ENCODE peak calls at places on chromosomes 13 and 19, in ten cellular contexts. I is spleen, L is upper lobe of left lung, M is transverse colon, S is endothelial cell of umbilical vein, F is stomach, W is K562, A is breast epithelium, B is HepG2, C is esophagus muscularis mucosa. Y is an unnamed sample.

GRCh38 chr13:18628428-18628827 is 553.2 kb downstream of the TUBA3C start:
- DNase-seq in A (no peak), L (peak), I (no peak), M (no peak), F (no peak), S (no peak), C (no peak), W (no peak), B (no peak), Y (no peak)

GRCh38 chr19:31002852-31003251 is 346.4 kb downstream of the TSHZ3 start:
- DNase-seq in L (no peak), A (no peak), S (no peak), B (no peak), C (no peak), W (no peak), I (no peak), M (no peak), F (no peak), Y (no peak)

GRCh38 chr13:42745655-42746054 is 35.7 kb upstream of the FAM216B start:
- DNase-seq in L (no peak), M (no peak), S (no peak), F (no peak), I (no peak), W (no peak), A (no peak), C (no peak), B (no peak), Y (no peak)

GRCh38 chr13:47146991-47147783 is 250.3 kb upstream of the HTR2A start:
- DNase-seq in L (no peak), M (no peak), B (no peak), C (no peak), I (no peak), A (no peak), S (no peak), F (no peak), W (no peak), Y (no peak)

GRCh38 chr13:109162248-109163051 is 533.0 kb downstream of the MYO16 start:
- DNase-seq in F (no peak), L (no peak), S (no peak), A (no peak), C (peak), I (no peak), W (no peak), M (peak), B (no peak), Y (no peak)

GRCh38 chr19:10815969-10816635 is 19.9 kb downstream of the TMED1 start:
- DNase-seq in S (no peak), F (no peak), C (no peak), L (no peak), A (no peak), I (no peak), B (no peak), W (no peak), M (no peak), Y (no peak)

GRCh38 chr19:9289231-9289884 is 20.3 kb downstream of the ZNF699 start:
- DNase-seq in I (no peak), C (no peak), W (no peak), L (no peak), S (no peak), A (no peak), M (no peak), F (no peak), B (no peak), Y (no peak)

GRCh38 chr19:33825556-33825955 is 28.9 kb downstream of the KCTD15 start:
- DNase-seq in A (no peak), I (no peak), W (no peak), C (no peak), L (no peak), F (no peak), M (no peak), S (no peak), B (no peak), Y (no peak)

GRCh38 chr13:31261241-31261640 is 61.5 kb downstream of the B3GLCT start:
- DNase-seq in L (no peak), M (no peak), I (no peak), S (no peak), F (no peak), A (no peak), C (no peak), W (no peak), B (no peak), Y (no peak)

GRCh38 chr13:41408061-41408460 is 49.3 kb upstream of the RGCC start:
- DNase-seq in W (no peak), I (no peak), C (no peak), A (no peak), S (peak), L (no peak), M (no peak), F (no peak), B (no peak), Y (no peak)

GRCh38 chr19:6125571-6125989 is 9.9 kb upstream of the ACSBG2 start:
- DNase-seq in A (no peak), W (peak), B (peak), F (peak), C (no peak), L (no peak), S (peak), I (no peak), M (peak), Y (peak)

GRCh38 chr13:100234524-100235136 is 145.7 kb downstream of the PCCA start:
- DNase-seq in A (no peak), L (no peak), I (no peak), B (peak), S (no peak), W (no peak), C (no peak), M (no peak), F (no peak), Y (no peak)

GRCh38 chr19:10452726-10453620 is 32.6 kb downstream of the PDE4A start:
- DNase-seq in F (no peak), I (no peak), L (no peak), W (no peak), C (no peak), A (no peak), S (no peak), M (peak), B (no peak), Y (no peak)

GRCh38 chr19:38869836-38870607 is 8.1 kb downstream of the RINL start:
- DNase-seq in L (peak), W (no peak), I (peak), A (peak), S (peak), F (peak), C (no peak), M (peak), B (no peak), Y (peak)
- TF ChIP-seq POLR2AphosphoS5 in L (peak), W (no peak), I (peak), A (peak), S (peak), F (peak), C (peak), M (no peak), B (no peak), Y (peak)

GRCh38 chr19:35908010-35908441 is at the start of gene TYROBP:
- DNase-seq in B (no peak), A (no peak), L (peak), S (no peak), F (no peak), M (no peak), I (peak), W (no peak), C (no peak), Y (no peak)
- TF ChIP-seq POLR2A in B (no peak), A (no peak), L (peak), S (no peak), F (no peak), M (peak), I (peak), W (no peak), C (no peak), Y (no peak)

GRCh38 chr19:45973564-45974338 is at the start of gene NOVA2:
- DNase-seq in I (peak), C (no peak), F (peak), B (no peak), W (peak), M (peak), L (peak), S (peak), A (no peak), Y (no peak)

GRCh38 chr19:45969676-45970075 is 4.0 kb downstream of the NOVA2 start:
- DNase-seq in C (no peak), L (no peak), M (no peak), I (no peak), W (no peak), S (no peak), A (no peak), B (no peak), F (no peak), Y (no peak)

GRCh38 chr19:45972944-45973525 is 630 bp downstream of the NOVA2 start:
- DNase-seq in A (no peak), I (no peak), S (no peak), F (no peak), C (no peak), W (no peak), M (no peak), B (no peak), L (peak), Y (no peak)

GRCh38 chr19:45972081-45972943 is 1.4 kb downstream of the NOVA2 start:
- DNase-seq in S (no peak), I (no peak), F (no peak), L (no peak), M (no peak), B (no peak), W (no peak), A (no peak), C (no peak), Y (no peak)

GRCh38 chr19:45971260-45971902 is 2.3 kb downstream of the NOVA2 start:
- DNase-seq in I (no peak), W (no peak), M (no peak), L (no peak), C (no peak), A (no peak), F (no peak), B (no peak), S (no peak), Y (no peak)
- H3K4me3 ChIP-seq in I (no peak), W (no peak), M (no peak), L (peak), C (peak), A (peak), F (peak), B (no peak), S (peak), Y (no peak)

GRCh38 chr19:55654833-55655647 is at the start of gene U2AF2:
- DNase-seq in M (peak), A (peak), C (peak), S (peak), F (peak), L (peak), B (peak), W (peak), I (peak), Y (peak)
- TF ChIP-seq POLR2AphosphoS5 in M (peak), A (peak), C (peak), S (peak), F (peak), L (no peak), B (peak), W (peak), I (peak), Y (peak)